ENCODE peak calls at places on chromosomes 12 and 14, in four cellular contexts. M, K, O and B are unnamed samples.
A peak's percentile ranks its signal among the peaks of the same experiment; 100 is the strongest.

GRCh38 chr12:54009171-54010052 is 627 bp downstream of the HOXC8 start:
- DNase-seq in K (no peak), M (no peak), O (no peak), B (no peak)

GRCh38 chr14:34498684-34499412 is 36.8 kb upstream of the SPTSSA start:
- DNase-seq in M (no peak), O (no peak), K (no peak), B (peak; percentile 38)

GRCh38 chr14:94770251-94770749 is 387 bp upstream of the GSC start:
- DNase-seq in O (no peak), K (no peak), M (no peak), B (no peak)

GRCh38 chr12:5507536-5507935 is 75.6 kb downstream of the NTF3 start:
- DNase-seq in M (no peak), K (no peak), O (no peak), B (no peak)

GRCh38 chr12:6386522-6386921 is 2.6 kb downstream of the LTBR start:
- DNase-seq in K (no peak), M (no peak), O (no peak), B (no peak)

GRCh38 chr12:24177889-24178288 is 228.4 kb upstream of the SOX5 start:
- DNase-seq in K (peak; percentile 73), O (no peak), M (no peak), B (no peak)

GRCh38 chr12:123266679-123267277 is 4.9 kb downstream of the CDK2AP1 start:
- DNase-seq in M (no peak), O (no peak), K (no peak), B (no peak)

GRCh38 chr12:67442347-67442841 is 173.2 kb downstream of the CAND1 start:
- DNase-seq in K (no peak), O (peak; percentile 14), M (no peak), B (no peak)

GRCh38 chr12:102958830-102959176 is 1.3 kb downstream of the ASCL1 start:
- DNase-seq in K (no peak), M (no peak), O (no peak), B (no peak)

GRCh38 chr12:80445083-80445482 is 1.0 kb downstream of the PTPRQ start:
- DNase-seq in K (no peak), M (no peak), O (no peak), B (no peak)

GRCh38 chr14:53519137-53519536 is 366.0 kb upstream of the DDHD1 start:
- DNase-seq in O (no peak), M (no peak), K (no peak), B (no peak)

GRCh38 chr12:62928632-62929031 is 6.3 kb downstream of the PPM1H start:
- DNase-seq in M (no peak), O (no peak), K (no peak), B (no peak)

GRCh38 chr12:108198043-108198442 is 69.0 kb downstream of the WSCD2 start:
- DNase-seq in K (no peak), O (no peak), M (no peak), B (no peak)

GRCh38 chr12:108196921-108197320 is 67.8 kb downstream of the WSCD2 start:
- DNase-seq in O (no peak), K (no peak), M (no peak), B (no peak)

GRCh38 chr12:108201808-108202207 is 72.7 kb downstream of the WSCD2 start:
- DNase-seq in O (no peak), M (no peak), K (no peak), B (no peak)

GRCh38 chr12:108196319-108196718 is 67.2 kb downstream of the WSCD2 start:
- DNase-seq in O (no peak), M (no peak), K (no peak), B (no peak)

GRCh38 chr12:108199111-108199510 is 70.0 kb downstream of the WSCD2 start:
- DNase-seq in K (no peak), O (no peak), M (no peak), B (no peak)
- TF ChIP-seq SPI1 in K (no peak), O (no peak), M (no peak), B (no peak)

GRCh38 chr14:60253649-60254048 is 4.6 kb downstream of the PPM1A start:
- DNase-seq in O (peak; percentile 54), K (no peak), M (no peak), B (no peak)
- TF ChIP-seq SPI1 in O (no peak), K (no peak), M (no peak), B (no peak)

GRCh38 chr12:66024966-66025365 is 105.6 kb downstream of the LLPH start:
- DNase-seq in M (no peak), K (no peak), O (no peak), B (no peak)

GRCh38 chr12:66028388-66028787 is 102.2 kb downstream of the LLPH start:
- DNase-seq in K (no peak), M (no peak), O (no peak), B (no peak)

GRCh38 chr12:66030217-66030781 is 100.3 kb downstream of the LLPH start:
- DNase-seq in O (no peak), M (no peak), K (no peak), B (no peak)

GRCh38 chr12:66020481-66020880 is 110.1 kb downstream of the LLPH start:
- DNase-seq in M (no peak), O (no peak), K (no peak), B (no peak)

DNA sequence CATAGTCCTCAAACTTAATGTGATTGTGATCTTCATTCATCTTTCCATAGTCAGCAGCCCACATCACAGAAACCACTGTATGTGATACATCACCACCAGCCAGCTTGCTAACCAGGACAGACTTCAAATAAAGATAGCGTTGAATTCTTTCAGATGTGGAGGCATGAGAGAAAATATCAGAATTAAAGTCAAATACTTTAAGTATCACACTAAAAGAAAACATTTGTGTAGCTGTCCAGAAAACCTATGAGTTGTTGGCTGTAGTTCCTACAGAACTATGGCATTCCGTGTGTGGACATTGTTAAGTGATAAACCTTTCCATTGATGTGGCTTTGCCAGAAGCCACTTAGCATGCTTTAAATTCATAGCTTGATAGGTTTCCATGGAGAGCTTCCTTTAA is 105.1 kb downstream of the LLPH start:
- DNase-seq in O (no peak), K (no peak), M (no peak), B (no peak)
- TF ChIP-seq SPI1 in O (no peak), K (no peak), M (no peak), B (no peak)

DNA sequence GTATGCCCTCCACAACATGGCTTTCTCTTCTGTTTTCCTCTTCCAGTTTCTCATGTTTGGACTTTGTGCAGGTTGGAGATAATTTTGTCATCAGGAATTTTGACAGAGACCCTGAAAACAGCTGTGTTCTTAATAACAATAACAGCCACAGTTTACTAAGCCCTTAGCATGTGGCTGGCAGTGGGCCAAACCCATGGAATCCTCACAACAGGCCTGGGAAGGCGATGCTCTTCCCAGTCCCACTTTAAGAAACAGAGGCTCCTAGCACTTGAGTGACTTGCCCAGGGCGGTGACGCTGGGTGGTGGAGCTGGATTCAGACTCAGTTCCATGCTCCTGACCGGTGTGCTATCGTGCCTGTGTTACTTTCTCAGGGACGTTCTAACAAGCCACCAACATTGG is 20.1 kb upstream of the PLEKHG3 start:
- DNase-seq in O (no peak), M (no peak), K (no peak), B (no peak)
- TF ChIP-seq SPI1 in O (no peak), M (no peak), K (no peak), B (no peak)

GRCh38 chr14:89507926-89508460 is 91.0 kb upstream of the FOXN3 start:
- DNase-seq in M (no peak), K (no peak), O (no peak), B (no peak)

GRCh38 chr14:89509891-89510290 is 92.9 kb upstream of the FOXN3 start:
- DNase-seq in K (no peak), O (no peak), M (no peak), B (no peak)

GRCh38 chr14:89504602-89505320 is 87.7 kb upstream of the FOXN3 start:
- DNase-seq in K (peak; percentile 33), M (no peak), O (no peak), B (peak; percentile 89)

GRCh38 chr14:89508863-89509262 is 91.8 kb upstream of the FOXN3 start:
- DNase-seq in K (no peak), M (no peak), O (no peak), B (no peak)

DNA sequence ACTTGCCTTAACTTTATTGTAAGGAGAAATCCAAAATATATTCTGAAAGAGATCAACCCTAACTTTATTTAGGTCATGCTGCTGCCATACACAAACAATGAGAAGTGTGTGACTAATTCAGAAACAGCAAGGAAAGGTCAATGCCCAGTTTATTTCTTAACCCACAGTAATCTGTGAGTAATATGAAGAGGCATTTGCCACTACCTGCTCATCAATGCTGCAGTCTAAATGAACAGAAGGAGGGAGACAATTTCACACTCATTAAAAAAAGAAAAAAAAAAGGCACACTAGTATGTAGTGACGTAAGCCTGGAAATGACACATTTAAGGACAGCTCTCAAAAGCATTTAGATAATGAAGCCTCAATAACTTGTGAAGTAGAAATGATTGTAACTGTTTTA is 90.5 kb upstream of the FOXN3 start:
- DNase-seq in K (peak; percentile 52), M (no peak), O (no peak), B (no peak)
- TF ChIP-seq SPI1 in K (no peak), M (no peak), O (no peak), B (no peak)

GRCh38 chr12:19945559-19946485 is 422.5 kb upstream of the PDE3A start:
- DNase-seq in O (no peak), K (no peak), M (no peak), B (no peak)
- TF ChIP-seq SPI1 in O (no peak), K (no peak), M (no peak), B (no peak)

GRCh38 chr14:101248056-101248725 is 313.1 kb upstream of the DIO3 start:
- DNase-seq in K (no peak), O (no peak), M (no peak), B (no peak)
- TF ChIP-seq SPI1 in K (no peak), O (no peak), M (no peak), B (no peak)

GRCh38 chr12:111334393-111334915 is 34.4 kb downstream of the PHETA1 start:
- DNase-seq in M (no peak), O (no peak), K (no peak), B (no peak)

GRCh38 chr12:111327474-111327873 is 41.4 kb downstream of the PHETA1 start:
- DNase-seq in M (no peak), O (no peak), K (no peak), B (no peak)

GRCh38 chr12:111335811-111336210 is 33.1 kb downstream of the PHETA1 start:
- DNase-seq in O (no peak), K (no peak), M (no peak), B (no peak)

GRCh38 chr12:111328138-111328537 is 40.8 kb downstream of the PHETA1 start:
- DNase-seq in K (no peak), O (no peak), M (no peak), B (no peak)

DNA sequence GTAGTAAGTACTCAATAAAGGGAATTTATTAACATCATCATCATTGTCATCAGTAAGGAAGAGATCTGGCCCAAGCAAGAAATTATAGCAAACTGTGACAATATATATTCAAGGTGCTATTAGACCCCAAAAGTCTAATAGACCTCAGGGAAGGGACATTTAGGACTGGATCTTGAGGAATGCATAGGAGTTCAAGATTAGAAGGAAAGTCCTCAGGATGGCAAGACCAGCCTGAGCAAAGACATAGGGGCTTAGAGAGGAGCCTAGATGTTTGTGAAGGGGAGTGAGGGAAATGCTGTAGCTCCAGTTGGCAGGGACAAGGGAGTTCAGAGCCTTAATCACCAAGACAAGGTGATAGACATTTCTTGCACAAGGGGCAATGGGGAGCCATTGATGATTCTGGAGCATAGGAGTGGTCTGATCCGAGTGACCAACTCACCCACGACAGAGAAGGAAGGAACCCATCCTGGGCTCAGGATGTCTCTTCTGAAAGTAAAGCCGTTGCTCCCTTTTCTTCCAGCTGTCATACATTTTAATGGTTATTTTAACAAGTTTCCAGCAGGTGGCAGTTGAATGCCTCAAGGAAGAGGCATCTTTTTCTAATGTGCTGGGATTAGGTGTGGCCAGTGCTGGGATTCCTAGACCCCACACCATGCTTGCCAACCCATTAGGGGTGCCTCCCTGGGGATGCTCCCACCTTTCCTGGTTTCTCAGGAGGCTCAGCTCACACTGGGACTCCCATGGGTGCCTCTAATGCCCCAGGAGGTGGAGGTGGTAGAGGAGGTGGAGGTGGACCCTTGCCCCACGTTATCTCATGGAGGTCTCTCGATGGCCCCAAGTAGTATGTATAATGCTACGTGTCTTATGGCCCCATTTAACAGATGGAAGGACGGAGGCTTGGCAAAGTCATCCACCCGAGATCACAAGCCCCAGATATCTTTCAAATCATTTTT is 37.8 kb downstream of the PHETA1 start:
- DNase-seq in K (no peak), O (peak; percentile 68), M (no peak), B (peak; percentile 28)
- TF ChIP-seq SPI1 in K (no peak), O (no peak), M (no peak), B (no peak)